ENCODE peak calls at places on chromosome 16, in four cellular contexts. A is NCI-H774, I is HS-5, J is OCI-LY7. B is an unnamed sample.

GRCh38 chr16:10514369-10515055 is 65.9 kb downstream of the EMP2 start:
- DNase-seq in A (peak; percentile 46), I (no peak), J (peak; percentile 64), B (no peak)

GRCh38 chr16:73390936-73391335 is 343.0 kb upstream of the ZFHX3 start:
- DNase-seq in A (no peak), I (no peak), J (no peak), B (no peak)

GRCh38 chr16:87392823-87393679 is 915 bp downstream of the MAP1LC3B start:
- DNase-seq in A (no peak), I (no peak), J (peak; percentile 60), B (peak; percentile 34)

GRCh38 chr16:3101841-3102470 is 2.9 kb upstream of the ZSCAN10 start:
- DNase-seq in A (no peak), I (no peak), J (peak; percentile 53), B (no peak)

GRCh38 chr16:12235110-12235509 is 258.6 kb downstream of the SNX29 start:
- DNase-seq in A (no peak), I (no peak), J (no peak), B (no peak)

GRCh38 chr16:78211951-78212350 is 112.5 kb downstream of the WWOX start:
- DNase-seq in A (no peak), I (no peak), J (no peak), B (no peak)

GRCh38 chr16:89922884-89923639 is at the start of gene TUBB3:
- DNase-seq in A (peak; percentile 46), I (no peak), J (peak; percentile 90), B (no peak)

GRCh38 chr16:87003414-87003755 is 313.8 kb downstream of the C16orf95 start:
- DNase-seq in A (no peak), I (no peak), J (no peak), B (no peak)

GRCh38 chr16:546909-547770 is 13.1 kb upstream of the PRR35 start:
- DNase-seq in A (no peak), I (no peak), J (no peak), B (peak; percentile 44)